ENCODE peak calls at places on chromosomes 7 and 10, in four cellular contexts. One of them, this sample, is unnamed.

GRCh38 chr10:126668505-126668904 is 2.0 kb downstream of the C10orf90 start:
- DNase-seq in K562: no peak
- DNase-seq in HepG2: no peak
- DNase-seq in GM12878: no peak
- DNase-seq in this sample: no peak

GRCh38 chr10:78017856-78018255 is 11.5 kb downstream of the POLR3A start:
- DNase-seq in GM12878: no peak
- DNase-seq in K562: no peak
- DNase-seq in HepG2: no peak
- DNase-seq in this sample: no peak

GRCh38 chr10:5565671-5566581 is 41.2 kb downstream of the CALML3 start:
- DNase-seq in HepG2: no peak
- DNase-seq in GM12878: no peak
- DNase-seq in K562: no peak
- DNase-seq in this sample: no peak

GRCh38 chr10:91137822-91138221 is 82.6 kb upstream of the PCGF5 start:
- DNase-seq in K562: no peak
- DNase-seq in HepG2: no peak
- DNase-seq in GM12878: no peak
- DNase-seq in this sample: no peak

GRCh38 chr7:112550468-112551060 is 69.8 kb downstream of the LSMEM1 start:
- DNase-seq in GM12878: peak
- DNase-seq in HepG2: peak
- DNase-seq in K562: peak
- DNase-seq in this sample: no peak

GRCh38 chr10:43885252-43885651 is 236.6 kb upstream of the ZNF32 start:
- DNase-seq in K562: no peak
- DNase-seq in HepG2: no peak
- DNase-seq in GM12878: no peak
- DNase-seq in this sample: no peak

GRCh38 chr7:50674896-50675835 is 107.5 kb downstream of the GRB10 start:
- DNase-seq in HepG2: no peak
- DNase-seq in GM12878: no peak
- DNase-seq in K562: no peak
- DNase-seq in this sample: no peak

GRCh38 chr7:46160861-46161260 is 239.8 kb upstream of the IGFBP3 start:
- DNase-seq in GM12878: no peak
- DNase-seq in K562: no peak
- DNase-seq in HepG2: no peak
- DNase-seq in this sample: no peak

GRCh38 chr7:81534446-81534845 is 235.4 kb downstream of the HGF start:
- DNase-seq in K562: no peak
- DNase-seq in GM12878: no peak
- DNase-seq in HepG2: no peak
- DNase-seq in this sample: no peak

GRCh38 chr10:69965086-69965485 is 87.6 kb upstream of the MACROH2A2 start:
- DNase-seq in K562: no peak
- DNase-seq in GM12878: no peak
- DNase-seq in HepG2: no peak
- DNase-seq in this sample: no peak

GRCh38 chr7:11648104-11648503 is 183.9 kb downstream of the THSD7A start:
- DNase-seq in K562: no peak
- DNase-seq in GM12878: no peak
- DNase-seq in HepG2: no peak
- DNase-seq in this sample: no peak

GRCh38 chr7:28520074-28521015 is 108.0 kb downstream of the CREB5 start:
- DNase-seq in GM12878: no peak
- DNase-seq in HepG2: no peak
- DNase-seq in K562: no peak
- DNase-seq in this sample: no peak

GRCh38 chr10:101005361-101005760 is 5.8 kb downstream of the LZTS2 start:
- DNase-seq in GM12878: no peak
- DNase-seq in HepG2: no peak
- DNase-seq in K562: no peak
- DNase-seq in this sample: no peak

GRCh38 chr7:124553485-124553884 is 212.1 kb downstream of the GPR37 start:
- DNase-seq in HepG2: no peak
- DNase-seq in K562: no peak
- DNase-seq in GM12878: no peak
- DNase-seq in this sample: no peak

GRCh38 chr7:124552217-124552616 is 213.4 kb downstream of the GPR37 start:
- DNase-seq in HepG2: no peak
- DNase-seq in K562: no peak
- DNase-seq in GM12878: no peak
- DNase-seq in this sample: no peak

DNA sequence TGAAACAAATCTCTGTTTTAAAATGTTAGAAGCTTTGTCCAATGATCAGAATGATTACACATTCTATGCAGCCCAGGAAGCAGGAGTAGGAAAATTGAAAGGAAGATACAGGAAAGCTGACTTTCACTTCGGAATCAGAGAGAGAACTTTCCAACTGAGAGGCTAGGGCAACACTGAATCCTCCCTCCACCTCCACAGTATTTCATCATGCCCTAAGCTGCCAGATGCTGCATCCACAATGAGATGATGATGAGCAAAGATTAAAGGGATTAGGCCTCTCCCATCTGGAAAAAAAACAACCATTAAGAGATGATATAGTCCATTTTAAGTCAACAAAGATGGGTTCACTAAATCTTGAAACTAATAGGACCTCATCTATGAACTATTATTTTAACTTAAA is 215.6 kb downstream of the GPR37 start:
- DNase-seq in HepG2: no peak
- DNase-seq in GM12878: no peak
- DNase-seq in K562: no peak
- DNase-seq in this sample: no peak
- TF ChIP-seq CBFB in HepG2: no peak
- TF ChIP-seq CBFB in GM12878: no peak
- TF ChIP-seq CBFB in K562: no peak
- TF ChIP-seq CBFB in this sample: no peak

GRCh38 chr10:23099816-23100215 is 4.4 kb downstream of the MSRB2 start:
- DNase-seq in K562: no peak
- DNase-seq in GM12878: no peak
- DNase-seq in HepG2: peak
- DNase-seq in this sample: no peak
- TF ChIP-seq CBFB in K562: no peak
- TF ChIP-seq CBFB in GM12878: no peak
- TF ChIP-seq CBFB in HepG2: no peak
- TF ChIP-seq CBFB in this sample: no peak

GRCh38 chr10:104435822-104436221 is 82.2 kb downstream of the CFAP58 start:
- DNase-seq in K562: no peak
- DNase-seq in HepG2: no peak
- DNase-seq in GM12878: no peak
- DNase-seq in this sample: no peak
- TF ChIP-seq CBFB in K562: no peak
- TF ChIP-seq CBFB in HepG2: no peak
- TF ChIP-seq CBFB in GM12878: no peak
- TF ChIP-seq CBFB in this sample: no peak

DNA sequence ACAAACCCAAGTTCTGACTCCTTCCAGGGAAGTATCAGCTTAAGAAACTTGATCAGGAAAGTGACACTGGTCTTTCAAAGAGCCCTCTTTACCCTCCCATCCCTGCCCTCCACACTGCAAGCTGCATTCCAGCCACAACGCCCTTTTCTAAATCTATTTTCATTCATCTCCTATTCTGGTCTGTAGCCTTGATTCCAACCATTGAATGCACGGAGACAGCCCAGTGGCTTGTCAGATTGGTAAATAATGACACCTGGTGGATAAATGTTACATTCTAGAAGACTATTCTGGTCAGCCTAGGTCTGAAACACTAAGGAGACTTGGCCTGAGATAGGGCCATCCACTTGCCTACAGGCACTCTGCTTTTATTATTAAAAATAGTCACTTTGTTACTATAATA is 20.9 kb downstream of the MORN4 start:
- DNase-seq in K562: peak
- DNase-seq in GM12878: no peak
- DNase-seq in HepG2: peak
- DNase-seq in this sample: no peak
- TF ChIP-seq CBFB in K562: no peak
- TF ChIP-seq CBFB in GM12878: no peak
- TF ChIP-seq CBFB in HepG2: no peak
- TF ChIP-seq CBFB in this sample: no peak

GRCh38 chr7:94376281-94376680 is 18.4 kb upstream of the COL1A2 start:
- DNase-seq in HepG2: no peak
- DNase-seq in K562: no peak
- DNase-seq in GM12878: no peak
- DNase-seq in this sample: no peak
- TF ChIP-seq CBFB in HepG2: no peak
- TF ChIP-seq CBFB in K562: no peak
- TF ChIP-seq CBFB in GM12878: no peak
- TF ChIP-seq CBFB in this sample: no peak

GRCh38 chr7:25847331-25848070 is 304.5 kb upstream of the NFE2L3 start:
- DNase-seq in K562: no peak
- DNase-seq in HepG2: no peak
- DNase-seq in GM12878: no peak
- DNase-seq in this sample: no peak

GRCh38 chr7:25845341-25845923 is 306.6 kb upstream of the NFE2L3 start:
- DNase-seq in K562: no peak
- DNase-seq in GM12878: no peak
- DNase-seq in HepG2: no peak
- DNase-seq in this sample: no peak

GRCh38 chr7:25844109-25844915 is 307.7 kb upstream of the NFE2L3 start:
- DNase-seq in GM12878: no peak
- DNase-seq in HepG2: no peak
- DNase-seq in K562: no peak
- DNase-seq in this sample: no peak

GRCh38 chr7:25849361-25850184 is 302.4 kb upstream of the NFE2L3 start:
- DNase-seq in HepG2: peak
- DNase-seq in K562: no peak
- DNase-seq in GM12878: no peak
- DNase-seq in this sample: no peak

DNA sequence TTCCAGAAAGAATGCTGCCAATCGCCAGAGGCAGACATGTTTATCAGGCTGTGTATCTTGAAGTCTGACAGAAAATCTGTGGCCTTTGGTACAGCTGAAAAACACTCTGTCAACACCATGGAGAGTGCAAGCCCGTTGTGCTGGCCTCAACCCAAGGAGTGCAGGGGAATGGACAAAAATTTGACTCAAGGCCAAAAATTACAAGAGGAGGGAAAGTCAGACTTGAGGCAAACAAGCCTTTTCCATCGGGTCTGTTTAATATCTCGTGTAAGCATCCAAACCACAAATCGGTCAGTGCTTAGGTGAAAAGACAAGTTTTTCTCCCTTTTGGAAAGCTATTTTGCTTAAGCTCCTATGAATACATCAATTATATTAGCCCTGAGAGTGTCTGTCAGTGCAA is 305.3 kb upstream of the NFE2L3 start:
- DNase-seq in K562: no peak
- DNase-seq in GM12878: no peak
- DNase-seq in HepG2: no peak
- DNase-seq in this sample: no peak
- TF ChIP-seq CBFB in K562: no peak
- TF ChIP-seq CBFB in GM12878: no peak
- TF ChIP-seq CBFB in HepG2: no peak
- TF ChIP-seq CBFB in this sample: no peak